ENCODE peak calls at places on chromosomes 16 and 17, in five cellular contexts. Z, Y, K, L and S are unnamed samples.

GRCh38 chr16:68096491-68096890 is 11.3 kb downstream of the NFATC3 start:
- DNase-seq in Y (no peak), L (no peak), K (no peak), Z (no peak), S (no peak)

GRCh38 chr16:1973461-1974156 is 1.8 kb downstream of the TBL3 start:
- DNase-seq in Y (no peak), K (no peak), L (no peak), Z (no peak), S (no peak)

GRCh38 chr16:2250652-2251280 is 621 bp downstream of the ECI1 start:
- DNase-seq in Z (no peak), L (no peak), K (no peak), Y (no peak), S (no peak)

GRCh38 chr17:56887552-56888467 is 26.0 kb downstream of the TRIM25 start:
- DNase-seq in Y (no peak), K (peak; percentile 72), L (no peak), Z (no peak), S (no peak)

GRCh38 chr17:79438936-79439335 is 171.9 kb downstream of the RBFOX3 start:
- DNase-seq in Z (no peak), L (no peak), K (no peak), Y (no peak), S (no peak)

GRCh38 chr16:69294051-69294450 is 17.1 kb upstream of the VPS4A start:
- DNase-seq in Y (no peak), L (no peak), K (no peak), Z (no peak), S (no peak)

GRCh38 chr17:56866496-56866895 is 32.5 kb downstream of the DGKE start:
- DNase-seq in Y (no peak), Z (no peak), K (no peak), L (no peak), S (no peak)

GRCh38 chr16:74446866-74447265 is 25.6 kb upstream of the CLEC18B start:
- DNase-seq in K (no peak), Y (no peak), L (no peak), Z (no peak), S (no peak)

GRCh38 chr17:60154616-60155426 is 5.0 kb downstream of the CA4 start:
- DNase-seq in L (no peak), Z (no peak), K (no peak), Y (no peak), S (no peak)

GRCh38 chr17:46756861-46757260 is 61.6 kb downstream of the WNT3 start:
- DNase-seq in Y (no peak), K (no peak), L (no peak), Z (no peak), S (no peak)

GRCh38 chr16:64864232-64864803 is 257.5 kb downstream of the CDH11 start:
- DNase-seq in Z (no peak), L (no peak), Y (no peak), K (no peak), S (no peak)

GRCh38 chr16:65600046-65600445 is 478.2 kb upstream of the CDH11 start:
- DNase-seq in Y (no peak), K (no peak), Z (no peak), L (no peak), S (no peak)

GRCh38 chr16:20866161-20866772 is 33.9 kb downstream of the DCUN1D3 start:
- DNase-seq in L (no peak), K (peak; percentile 55), Z (no peak), Y (peak; percentile 53), S (no peak)

GRCh38 chr17:75087558-75088453 is at the start of gene SLC16A5:
- DNase-seq in Z (peak; percentile 95), K (peak; percentile 91), L (no peak), Y (peak; percentile 96), S (no peak)

GRCh38 chr17:35536664-35537160 is 766 bp downstream of the SLFN12L start:
- DNase-seq in L (no peak), Z (no peak), Y (no peak), K (no peak), S (no peak)

GRCh38 chr17:1554751-1555617 is 7.6 kb downstream of the PITPNA start:
- DNase-seq in K (no peak), Z (no peak), Y (no peak), L (no peak), S (no peak)

GRCh38 chr17:3710951-3711383 is 12.7 kb upstream of the HASPIN start:
- DNase-seq in Z (no peak), L (peak; percentile 100), Y (no peak), K (no peak), S (no peak)

GRCh38 chr17:51638909-51639308 is 378.6 kb downstream of the UTP18 start:
- DNase-seq in L (no peak), Z (no peak), K (no peak), Y (no peak), S (no peak)

GRCh38 chr17:81043725-81044427 is 8.9 kb downstream of the BAIAP2 start:
- DNase-seq in Z (no peak), Y (no peak), L (no peak), K (peak; percentile 94), S (no peak)

GRCh38 chr17:61054430-61054829 is 345.2 kb upstream of the TBX2 start:
- DNase-seq in Z (no peak), L (no peak), Y (no peak), K (no peak), S (no peak)

GRCh38 chr17:43817826-43818225 is 15.1 kb downstream of the MPP3 start:
- DNase-seq in Z (no peak), K (no peak), Y (no peak), L (no peak), S (no peak)

GRCh38 chr17:6070280-6070894 is at the start of gene WSCD1:
- DNase-seq in Z (peak; percentile 55), Y (no peak), K (no peak), L (no peak), S (no peak)

GRCh38 chr17:1010586-1010985 is 13.7 kb downstream of the TIMM22 start:
- DNase-seq in Z (no peak), Y (peak; percentile 43), K (no peak), L (no peak), S (no peak)

GRCh38 chr17:58200024-58200633 is 7.6 kb downstream of the EPX start:
- DNase-seq in Z (peak; percentile 89), Y (peak; percentile 63), K (peak; percentile 52), L (no peak), S (no peak)

GRCh38 chr16:23532448-23532847 is 22.2 kb upstream of the GGA2 start:
- DNase-seq in K (no peak), Z (no peak), Y (no peak), L (no peak), S (no peak)

GRCh38 chr17:41801374-41802062 is 10.2 kb downstream of the P3H4 start:
- DNase-seq in Y (peak; percentile 79), K (peak; percentile 68), L (no peak), Z (peak; percentile 97), S (peak; percentile 59)

GRCh38 chr17:28812136-28812979 is 30.2 kb downstream of the FAM222B start:
- DNase-seq in Y (peak; percentile 99), L (peak; percentile 78), Z (peak; percentile 96), K (peak; percentile 92), S (peak; percentile 98)

GRCh38 chr16:89118361-89119061 is 24.9 kb downstream of the ACSF3 start:
- DNase-seq in L (no peak), K (peak; percentile 77), Z (no peak), Y (no peak), S (no peak)

GRCh38 chr17:9767432-9767991 is 23.9 kb downstream of the DHRS7C start:
- DNase-seq in L (no peak), Y (no peak), K (no peak), Z (no peak), S (no peak)

DNA sequence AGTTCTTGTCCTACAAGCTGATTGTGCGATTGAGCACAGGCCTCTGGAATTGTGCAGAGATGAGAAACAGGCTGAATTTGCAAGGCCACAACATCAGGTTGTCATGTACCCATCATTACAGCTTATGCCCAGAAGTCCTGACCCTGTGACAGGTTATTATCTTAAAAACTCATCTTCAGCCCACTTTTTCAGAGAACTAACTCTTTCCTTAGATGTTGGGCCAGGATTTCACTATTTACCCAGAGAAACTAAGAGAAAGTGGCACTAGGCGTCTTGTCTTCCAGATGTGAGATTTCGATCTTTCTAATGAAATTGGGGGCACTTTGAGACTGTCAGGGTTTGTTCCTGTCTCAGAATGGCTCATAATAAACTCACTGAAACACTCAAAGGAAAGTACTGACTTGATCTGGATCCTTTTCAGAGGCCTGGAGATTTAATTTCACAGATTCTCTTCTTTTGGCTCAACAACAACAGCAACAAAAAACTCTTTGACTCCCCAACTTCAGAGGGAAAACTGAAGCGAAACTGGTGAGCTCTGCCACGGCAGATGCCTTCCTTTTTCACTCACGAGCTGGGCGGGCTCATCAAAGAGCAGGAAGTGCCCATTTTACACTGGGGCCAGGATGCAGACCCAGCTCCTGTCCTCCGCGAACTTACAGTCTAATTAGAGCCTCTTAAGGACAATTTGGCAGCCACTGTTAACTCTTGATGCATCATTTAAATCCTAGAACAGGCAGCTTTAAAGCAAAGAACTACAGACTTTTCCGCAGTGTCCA is 17.6 kb upstream of the SLC12A3 start:
- DNase-seq in K (no peak), L (no peak), Y (no peak), Z (no peak), S (no peak)
- TF ChIP-seq GABPA in K (no peak), L (no peak), Y (no peak), Z (no peak), S (no peak)

GRCh38 chr16:84105948-84106740 is 10.6 kb downstream of the MBTPS1 start:
- DNase-seq in L (no peak), Y (no peak), Z (no peak), K (no peak), S (no peak)

GRCh38 chr16:84111481-84111880 is 5.3 kb downstream of the MBTPS1 start:
- DNase-seq in Z (no peak), Y (no peak), K (no peak), L (no peak), S (no peak)

GRCh38 chr16:84107921-84108320 is 8.8 kb downstream of the MBTPS1 start:
- DNase-seq in K (no peak), Y (no peak), L (no peak), Z (no peak), S (no peak)

GRCh38 chr16:84109598-84110325 is 7.0 kb downstream of the MBTPS1 start:
- DNase-seq in L (no peak), Z (no peak), Y (no peak), K (no peak), S (no peak)

GRCh38 chr16:84110527-84110926 is 6.2 kb downstream of the MBTPS1 start:
- DNase-seq in Z (no peak), L (no peak), Y (no peak), K (no peak), S (no peak)
- TF ChIP-seq CTCF in Z (no peak), L (no peak), Y (no peak), K (no peak), S (no peak)

DNA sequence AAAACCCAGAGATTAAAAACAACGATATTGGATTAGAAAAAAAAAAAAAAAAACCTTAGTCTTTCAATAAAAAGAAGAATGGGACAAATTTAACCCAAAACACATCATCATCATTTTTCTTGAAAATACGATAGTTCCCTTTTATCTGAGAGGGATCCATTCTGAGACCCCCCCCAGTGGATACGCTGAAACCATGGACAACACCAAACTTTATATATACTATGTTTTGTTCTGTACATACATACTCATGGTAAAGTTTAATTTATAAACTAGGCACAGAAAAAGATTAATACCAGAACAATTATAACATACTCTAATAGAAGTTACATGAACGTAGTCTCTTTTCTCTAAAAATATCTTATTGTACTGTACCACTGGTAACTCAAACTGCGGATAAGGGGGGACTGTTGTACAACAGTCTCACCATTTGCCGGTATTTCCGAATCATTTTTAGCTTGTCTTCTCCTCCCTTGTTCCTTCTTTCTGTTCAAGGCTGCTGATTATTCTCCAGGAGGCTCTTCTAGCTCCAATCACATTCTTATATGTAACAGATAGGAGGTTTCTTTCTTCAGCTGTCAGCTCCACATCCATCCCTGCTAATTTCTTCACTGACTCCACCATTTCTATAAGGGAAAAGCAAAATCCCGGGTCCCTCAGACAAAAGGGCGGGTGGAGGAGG is 37.0 kb downstream of the RNF135 start:
- DNase-seq in Y (no peak), Z (no peak), K (no peak), L (no peak), S (no peak)
- H3K4me3 ChIP-seq in Y (no peak overlapping the region), Z (peak overlapping the region; percentile 59), K (peak overlapping the region; percentile 69), L (peak overlapping the region; percentile 74), S (peak overlapping the region; percentile 59)

GRCh38 chr16:85479972-85480726 is 133.0 kb upstream of the GSE1 start:
- DNase-seq in K (no peak), L (no peak), Z (peak; percentile 73), Y (no peak), S (peak; percentile 26)
- TF ChIP-seq GABPA in K (no peak), L (no peak), Z (no peak), Y (no peak), S (no peak)